ENCODE peak calls at places on chromosomes 7 and 10, in six cellular contexts. I is astrocyte of the spinal cord, Q is ovary, W is CD14-positive monocyte, Z is OCI-LY7, M is endothelial cell. K is an unnamed sample.

GRCh38 chr10:113071446-113071845 is 121.4 kb downstream of the TCF7L2 start:
- DNase-seq in I (no peak), Q (peak; percentile 65), W (no peak), Z (no peak), M (no peak), K (no peak)

GRCh38 chr10:15315286-15315685 is 55.8 kb downstream of the FAM171A1 start:
- DNase-seq in I (no peak), Q (no peak), W (no peak), Z (no peak), M (no peak), K (no peak)

GRCh38 chr7:99381664-99382075 is 7.1 kb downstream of the ARPC1B start:
- DNase-seq in I (no peak), Q (no peak), W (no peak), Z (no peak), M (no peak), K (no peak)

GRCh38 chr7:17845197-17845547 is 95.1 kb downstream of the SNX13 start:
- DNase-seq in I (no peak), Q (no peak), W (no peak), Z (no peak), M (no peak), K (no peak)

GRCh38 chr10:72812798-72813430 is 80.6 kb upstream of the OIT3 start:
- DNase-seq in I (peak; percentile 75), Q (no peak), W (no peak), Z (no peak), M (no peak), K (no peak)

GRCh38 chr10:82266438-82266837 is 391.4 kb downstream of the NRG3 start:
- DNase-seq in I (peak; percentile 13), Q (no peak), W (no peak), Z (no peak), M (no peak), K (no peak)

GRCh38 chr10:97127960-97128850 is 57.6 kb downstream of the SLIT1 start:
- DNase-seq in I (no peak), Q (no peak), W (no peak), Z (no peak), M (no peak), K (no peak)

GRCh38 chr10:30984563-30985328 is 46.9 kb downstream of the ZNF438 start:
- DNase-seq in I (no peak), Q (no peak), W (no peak), Z (no peak), M (no peak), K (no peak)

GRCh38 chr7:111232249-111233084 is 141.5 kb downstream of the LRRN3 start:
- DNase-seq in I (peak; percentile 65), Q (no peak), W (no peak), Z (no peak), M (no peak), K (no peak)

GRCh38 chr7:30920584-30921539 is 9.2 kb downstream of the AQP1 start:
- DNase-seq in I (peak; percentile 50), Q (peak; percentile 7), W (no peak), Z (no peak), M (no peak), K (no peak)

GRCh38 chr10:125035136-125035535 is 93.2 kb downstream of the ZRANB1 start:
- DNase-seq in I (peak; percentile 95), Q (no peak), W (no peak), Z (no peak), M (no peak), K (no peak)

GRCh38 chr7:75573477-75574019 is 81.4 kb downstream of the SPDYE5 start:
- DNase-seq in I (no peak), Q (no peak), W (no peak), Z (no peak), M (no peak), K (no peak)

GRCh38 chr10:8051851-8052257 is 2.6 kb upstream of the GATA3 start:
- DNase-seq in I (no peak), Q (no peak), W (no peak), Z (no peak), M (no peak), K (no peak)

GRCh38 chr10:110373059-110373458 is 68.3 kb upstream of the SMNDC1 start:
- DNase-seq in I (no peak), Q (no peak), W (no peak), Z (no peak), M (no peak), K (no peak)

DNA sequence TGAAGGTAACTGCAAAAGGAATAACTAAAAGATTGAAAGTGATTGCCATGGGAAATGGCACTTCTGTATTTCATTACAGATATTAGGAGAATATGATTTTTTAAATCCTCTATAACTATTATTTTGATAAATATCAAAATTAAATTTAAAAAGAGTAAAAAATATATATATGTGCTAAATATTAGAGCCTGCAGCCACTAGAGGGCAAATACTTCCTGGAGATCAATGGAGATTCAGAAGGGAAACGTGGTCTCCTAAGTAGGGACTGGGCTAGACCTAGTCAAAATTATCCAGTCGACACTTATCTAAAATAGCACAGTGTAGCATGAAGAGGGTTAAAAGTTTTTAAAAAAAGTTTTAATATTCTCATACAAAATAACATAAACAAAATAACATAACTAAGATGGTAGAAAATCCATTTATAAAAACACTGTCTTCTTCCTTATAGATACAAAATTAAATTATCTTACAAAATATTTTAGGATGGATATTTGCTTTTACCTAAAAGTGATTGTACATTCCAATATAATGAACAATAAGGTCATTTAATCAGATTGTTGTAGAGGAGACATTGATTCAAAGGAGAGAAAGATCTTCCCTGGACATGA is 434.3 kb downstream of the MDFIC start:
- DNase-seq in I (peak; percentile 22), Q (no peak), W (no peak), Z (peak; percentile 6), M (no peak), K (no peak)
- TF ChIP-seq CTCF in I (peak; percentile 63), Q (no peak), W (peak; percentile 68), Z (peak; percentile 64), M (peak; percentile 76), K (peak; percentile 55)

DNA sequence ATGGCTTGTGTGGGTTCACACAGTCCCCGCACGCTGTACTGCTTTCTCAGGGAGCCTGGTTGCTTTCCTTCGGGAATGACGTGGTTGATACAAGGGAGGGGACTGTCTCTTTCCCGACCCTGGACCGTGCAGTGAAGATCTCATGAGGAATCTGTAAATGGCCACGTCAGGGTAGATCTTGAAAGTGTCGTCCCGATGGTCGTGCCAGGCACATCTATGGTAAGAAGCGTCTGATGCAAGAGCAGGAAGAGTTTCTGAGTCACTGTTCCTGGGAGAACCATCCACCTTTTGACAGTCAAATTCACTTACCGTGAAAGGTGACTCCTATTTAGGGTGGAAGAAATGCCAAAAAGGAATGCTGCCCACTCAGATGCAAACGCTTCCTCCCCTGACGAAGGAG is 500.4 kb downstream of the PTPRN2 start:
- DNase-seq in I (no peak), Q (no peak), W (peak; percentile 6), Z (no peak), M (no peak), K (no peak)
- TF ChIP-seq CTCF in I (no peak), Q (no peak), W (no peak), Z (no peak), M (no peak), K (no peak)

DNA sequence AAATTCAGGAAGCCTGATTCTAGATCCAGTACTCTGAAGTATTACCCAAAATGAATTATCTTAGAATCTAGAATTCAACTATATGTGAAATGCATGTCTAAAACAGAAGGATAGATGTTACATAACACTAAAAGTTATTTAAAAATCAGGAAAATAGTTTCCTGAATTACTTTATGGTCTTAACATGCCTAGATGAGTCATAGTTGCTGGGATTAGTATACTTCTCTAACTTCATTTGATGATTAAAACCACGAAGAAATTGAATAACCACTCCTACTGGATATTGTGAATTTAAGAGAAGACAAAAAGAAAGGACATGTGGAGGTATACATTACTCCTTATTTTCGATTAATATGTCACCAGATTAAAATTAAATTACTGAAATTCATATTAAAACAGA is 65.5 kb downstream of the ATAD1 start:
- DNase-seq in I (peak; percentile 67), Q (no peak), W (no peak), Z (no peak), M (no peak), K (no peak)
- TF ChIP-seq CTCF in I (no peak), Q (no peak), W (no peak), Z (no peak), M (no peak), K (no peak)

GRCh38 chr10:3231951-3232730 is 59.6 kb upstream of the PITRM1 start:
- DNase-seq in I (peak; percentile 80), Q (no peak), W (no peak), Z (no peak), M (no peak), K (no peak)
- TF ChIP-seq CTCF in I (peak; percentile 44), Q (no peak), W (no peak), Z (no peak), M (no peak), K (no peak)

GRCh38 chr10:25934673-25935139 is 677 bp downstream of the MYO3A start:
- DNase-seq in I (no peak), Q (no peak), W (no peak), Z (no peak), M (peak; percentile 69), K (peak; percentile 27)
- TF ChIP-seq CTCF in I (peak; percentile 39), Q (no peak), W (peak; percentile 15), Z (no peak), M (peak; percentile 49), K (peak; percentile 38)

GRCh38 chr7:42549866-42550485 is 313.0 kb upstream of the GLI3 start:
- DNase-seq in I (no peak), Q (no peak), W (no peak), Z (no peak), M (no peak), K (no peak)
- TF ChIP-seq CTCF in I (no peak), Q (no peak), W (no peak), Z (no peak), M (no peak), K (no peak)

GRCh38 chr10:102713483-102713813 is 749 bp downstream of the ARL3 start:
- DNase-seq in I (no peak), Q (no peak), W (peak; percentile 81), Z (no peak), M (no peak), K (no peak)
- TF ChIP-seq CTCF in I (peak; percentile 37), Q (no peak), W (no peak), Z (no peak), M (peak; percentile 54), K (peak; percentile 65)